ENCODE peak calls at places on chromosomes 2 and 18, in four cellular contexts. One of them, this sample, is unnamed.

GRCh38 chr2:215880970-215881369 is 132.4 kb downstream of the MREG start:
- DNase-seq in kidney epithelial cell: no peak
- DNase-seq in epithelial cell of proximal tubule: no peak
- DNase-seq in bronchial epithelial cell: no peak
- DNase-seq in this sample: no peak

GRCh38 chr2:157895531-157895930 is 19.4 kb upstream of the ACVR1 start:
- DNase-seq in kidney epithelial cell: no peak
- DNase-seq in epithelial cell of proximal tubule: no peak
- DNase-seq in bronchial epithelial cell: peak
- DNase-seq in this sample: peak

GRCh38 chr18:4453712-4454547 is 1.2 kb downstream of the DLGAP1 start:
- DNase-seq in kidney epithelial cell: no peak
- DNase-seq in epithelial cell of proximal tubule: no peak
- DNase-seq in bronchial epithelial cell: no peak
- DNase-seq in this sample: no peak

GRCh38 chr18:11909597-11910026 is 1.5 kb upstream of the MPPE1 start:
- DNase-seq in kidney epithelial cell: no peak
- DNase-seq in epithelial cell of proximal tubule: peak
- DNase-seq in bronchial epithelial cell: peak
- DNase-seq in this sample: peak

GRCh38 chr2:112032615-112033457 is 22.2 kb upstream of the TMEM87B start:
- DNase-seq in kidney epithelial cell: peak
- DNase-seq in epithelial cell of proximal tubule: no peak
- DNase-seq in bronchial epithelial cell: peak
- DNase-seq in this sample: peak

GRCh38 chr2:241064008-241064801 is 37.9 kb downstream of the MTERF4 start:
- DNase-seq in kidney epithelial cell: no peak
- DNase-seq in epithelial cell of proximal tubule: no peak
- DNase-seq in bronchial epithelial cell: peak
- DNase-seq in this sample: no peak

GRCh38 chr2:73897934-73898333 is 5.1 kb downstream of the ACTG2 start:
- DNase-seq in kidney epithelial cell: no peak
- DNase-seq in epithelial cell of proximal tubule: no peak
- DNase-seq in bronchial epithelial cell: no peak
- DNase-seq in this sample: no peak

GRCh38 chr2:174510583-174511189 is 23.9 kb upstream of the GPR155 start:
- DNase-seq in kidney epithelial cell: no peak
- DNase-seq in epithelial cell of proximal tubule: no peak
- DNase-seq in bronchial epithelial cell: peak
- DNase-seq in this sample: peak

GRCh38 chr18:61662726-61663125 is 230.1 kb downstream of the RNF152 start:
- DNase-seq in kidney epithelial cell: no peak
- DNase-seq in epithelial cell of proximal tubule: no peak
- DNase-seq in bronchial epithelial cell: no peak
- DNase-seq in this sample: no peak

GRCh38 chr2:39202639-39203369 is 41.0 kb downstream of the CDKL4 start:
- DNase-seq in kidney epithelial cell: no peak
- DNase-seq in epithelial cell of proximal tubule: peak
- DNase-seq in bronchial epithelial cell: peak
- DNase-seq in this sample: peak

GRCh38 chr2:96145028-96145939 is at the start of gene DUSP2:
- DNase-seq in kidney epithelial cell: no peak
- DNase-seq in epithelial cell of proximal tubule: no peak
- DNase-seq in bronchial epithelial cell: peak
- DNase-seq in this sample: peak

GRCh38 chr2:203149194-203149593 is 89.6 kb upstream of the CYP20A1 start:
- DNase-seq in kidney epithelial cell: no peak
- DNase-seq in epithelial cell of proximal tubule: no peak
- DNase-seq in bronchial epithelial cell: no peak
- DNase-seq in this sample: no peak

GRCh38 chr2:158042245-158042644 is 59.4 kb upstream of the UPP2 start:
- DNase-seq in kidney epithelial cell: no peak
- DNase-seq in epithelial cell of proximal tubule: no peak
- DNase-seq in bronchial epithelial cell: peak
- DNase-seq in this sample: no peak

GRCh38 chr18:62939925-62940324 is 224.6 kb downstream of the PHLPP1 start:
- DNase-seq in kidney epithelial cell: no peak
- DNase-seq in epithelial cell of proximal tubule: no peak
- DNase-seq in bronchial epithelial cell: no peak
- DNase-seq in this sample: no peak

GRCh38 chr2:44358498-44358897 is 2.8 kb downstream of the PREPL start:
- DNase-seq in kidney epithelial cell: peak
- DNase-seq in epithelial cell of proximal tubule: no peak
- DNase-seq in bronchial epithelial cell: peak
- DNase-seq in this sample: peak

GRCh38 chr2:163736433-163737168 is 793 bp upstream of the FIGN start:
- DNase-seq in kidney epithelial cell: no peak
- DNase-seq in epithelial cell of proximal tubule: no peak
- DNase-seq in bronchial epithelial cell: no peak
- DNase-seq in this sample: peak

GRCh38 chr18:77400561-77400960 is 150.9 kb downstream of the GALR1 start:
- DNase-seq in kidney epithelial cell: no peak
- DNase-seq in epithelial cell of proximal tubule: no peak
- DNase-seq in bronchial epithelial cell: no peak
- DNase-seq in this sample: no peak

GRCh38 chr18:24197412-24197811 is 58.5 kb downstream of the CABYR start:
- DNase-seq in kidney epithelial cell: no peak
- DNase-seq in epithelial cell of proximal tubule: no peak
- DNase-seq in bronchial epithelial cell: no peak
- DNase-seq in this sample: no peak

GRCh38 chr2:218858138-218858445 is 1.5 kb upstream of the WNT6 start:
- DNase-seq in kidney epithelial cell: no peak
- DNase-seq in epithelial cell of proximal tubule: no peak
- DNase-seq in bronchial epithelial cell: no peak
- DNase-seq in this sample: no peak

GRCh38 chr2:31577143-31577542 is 3.6 kb downstream of the SRD5A2 start:
- DNase-seq in kidney epithelial cell: no peak
- DNase-seq in epithelial cell of proximal tubule: no peak
- DNase-seq in bronchial epithelial cell: no peak
- DNase-seq in this sample: no peak

GRCh38 chr2:102099536-102100293 is 42.8 kb upstream of the IL1R1 start:
- DNase-seq in kidney epithelial cell: no peak
- DNase-seq in epithelial cell of proximal tubule: no peak
- DNase-seq in bronchial epithelial cell: peak
- DNase-seq in this sample: peak

GRCh38 chr2:237923507-237924163 is 43.2 kb upstream of the UBE2F start:
- DNase-seq in kidney epithelial cell: no peak
- DNase-seq in epithelial cell of proximal tubule: no peak
- DNase-seq in bronchial epithelial cell: no peak
- DNase-seq in this sample: peak

GRCh38 chr2:230144348-230144747 is 75.4 kb downstream of the SP110 start:
- DNase-seq in kidney epithelial cell: no peak
- DNase-seq in epithelial cell of proximal tubule: no peak
- DNase-seq in bronchial epithelial cell: no peak
- DNase-seq in this sample: no peak

GRCh38 chr2:101740555-101740964 is 43.1 kb downstream of the MAP4K4 start:
- DNase-seq in kidney epithelial cell: no peak
- DNase-seq in epithelial cell of proximal tubule: no peak
- DNase-seq in bronchial epithelial cell: no peak
- DNase-seq in this sample: no peak

GRCh38 chr2:68799615-68800400 is 65.2 kb downstream of the ARHGAP25 start:
- DNase-seq in kidney epithelial cell: no peak
- DNase-seq in epithelial cell of proximal tubule: no peak
- DNase-seq in bronchial epithelial cell: peak
- DNase-seq in this sample: no peak

GRCh38 chr18:13543811-13544732 is 182.3 kb downstream of the FAM210A start:
- DNase-seq in kidney epithelial cell: no peak
- DNase-seq in epithelial cell of proximal tubule: no peak
- DNase-seq in bronchial epithelial cell: no peak
- DNase-seq in this sample: no peak

GRCh38 chr18:73947180-73947989 is 200.2 kb downstream of the FBXO15 start:
- DNase-seq in kidney epithelial cell: peak
- DNase-seq in epithelial cell of proximal tubule: no peak
- DNase-seq in bronchial epithelial cell: no peak
- DNase-seq in this sample: peak

GRCh38 chr2:159265171-159265576 is 21.3 kb downstream of the WDSUB1 start:
- DNase-seq in kidney epithelial cell: no peak
- DNase-seq in epithelial cell of proximal tubule: peak
- DNase-seq in bronchial epithelial cell: peak
- DNase-seq in this sample: peak

DNA sequence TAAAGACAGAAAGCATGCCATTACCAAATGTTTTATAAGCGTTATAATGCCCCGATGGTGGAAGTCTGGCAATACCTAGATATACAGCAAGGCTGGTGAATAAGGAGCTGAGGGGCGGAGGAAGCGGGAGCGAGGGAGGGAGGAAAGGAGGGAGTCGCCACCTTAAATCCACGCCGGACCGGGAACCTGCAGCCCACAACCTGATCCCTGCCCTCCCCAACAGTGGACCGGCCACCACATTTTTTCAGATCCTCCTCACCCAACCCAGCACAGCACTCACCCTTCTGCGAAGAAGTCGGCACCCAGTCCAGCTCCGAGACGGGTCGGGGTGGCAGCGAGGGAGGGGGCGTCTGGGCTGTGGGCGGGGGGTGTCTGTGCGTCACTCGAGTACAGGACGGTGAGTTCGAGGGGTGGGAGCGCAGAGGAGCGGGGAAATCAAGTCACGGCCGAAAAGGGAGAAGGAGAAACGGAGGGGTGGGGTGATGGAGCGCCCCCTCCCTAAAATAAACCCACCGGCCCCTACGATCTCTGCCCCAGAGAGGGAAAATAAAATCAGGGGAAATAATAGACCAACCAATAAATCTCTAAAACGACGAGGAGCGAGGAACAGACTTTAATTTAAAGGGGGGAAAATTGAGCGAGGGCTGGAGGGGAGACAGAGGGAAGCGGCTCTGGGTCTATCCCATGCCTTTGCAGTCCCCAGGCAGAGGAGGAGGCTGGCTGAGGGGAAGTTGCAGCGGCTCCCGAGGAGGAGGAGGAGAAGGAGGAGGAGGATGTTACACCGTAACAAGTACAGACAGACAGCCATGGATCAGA is 96.5 kb upstream of the SERTAD2 start:
- DNase-seq in kidney epithelial cell: no peak
- DNase-seq in epithelial cell of proximal tubule: no peak
- DNase-seq in bronchial epithelial cell: peak
- DNase-seq in this sample: peak
- TF ChIP-seq CTCF in kidney epithelial cell: no peak
- TF ChIP-seq CTCF in epithelial cell of proximal tubule: no peak
- TF ChIP-seq CTCF in bronchial epithelial cell: no peak
- TF ChIP-seq CTCF in this sample: no peak

DNA sequence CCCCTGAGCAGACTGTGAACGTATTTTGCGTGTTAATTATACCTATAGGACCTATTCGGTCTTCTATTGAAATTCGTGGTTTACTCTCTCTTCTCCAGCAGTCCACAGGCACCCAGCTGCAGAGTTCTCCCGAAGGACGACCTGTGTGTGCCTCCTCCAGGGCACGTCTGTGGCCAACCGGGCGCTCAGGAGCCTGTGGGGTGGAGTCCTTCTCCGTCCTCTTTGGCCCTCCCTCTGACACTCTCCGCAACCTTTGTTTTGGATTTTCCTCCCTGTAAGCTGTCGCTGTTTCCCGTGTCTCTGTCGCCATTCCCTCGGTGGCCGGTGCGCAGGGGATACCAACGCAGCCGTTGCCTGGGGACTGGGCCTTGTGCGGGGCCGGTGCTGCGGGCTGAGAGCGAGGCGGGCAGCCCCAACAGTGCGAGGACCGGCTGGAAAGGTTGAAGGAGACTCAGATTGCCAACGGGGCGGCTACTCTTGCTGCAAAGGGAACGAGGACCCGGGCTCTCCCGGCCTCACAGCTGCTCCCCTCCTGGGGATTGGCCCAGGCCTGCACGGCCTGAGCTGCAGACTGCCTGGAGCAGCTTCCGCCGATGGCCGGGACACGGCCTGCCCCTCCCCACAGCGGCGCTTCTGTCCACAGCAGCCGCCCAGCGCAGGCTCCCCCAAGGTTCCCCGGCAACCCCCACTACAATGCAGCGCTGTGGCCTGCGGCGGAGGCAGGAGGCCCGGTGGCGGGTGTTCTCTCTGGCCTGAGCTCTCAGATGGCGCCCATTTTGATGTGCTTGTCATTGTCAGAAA is 221.0 kb downstream of the MTX2 start:
- DNase-seq in kidney epithelial cell: no peak
- DNase-seq in epithelial cell of proximal tubule: no peak
- DNase-seq in bronchial epithelial cell: peak
- DNase-seq in this sample: peak
- H3K4me3 ChIP-seq in kidney epithelial cell: no peak
- H3K4me3 ChIP-seq in epithelial cell of proximal tubule: no peak
- H3K4me3 ChIP-seq in bronchial epithelial cell: no peak
- H3K4me3 ChIP-seq in this sample: no peak

DNA sequence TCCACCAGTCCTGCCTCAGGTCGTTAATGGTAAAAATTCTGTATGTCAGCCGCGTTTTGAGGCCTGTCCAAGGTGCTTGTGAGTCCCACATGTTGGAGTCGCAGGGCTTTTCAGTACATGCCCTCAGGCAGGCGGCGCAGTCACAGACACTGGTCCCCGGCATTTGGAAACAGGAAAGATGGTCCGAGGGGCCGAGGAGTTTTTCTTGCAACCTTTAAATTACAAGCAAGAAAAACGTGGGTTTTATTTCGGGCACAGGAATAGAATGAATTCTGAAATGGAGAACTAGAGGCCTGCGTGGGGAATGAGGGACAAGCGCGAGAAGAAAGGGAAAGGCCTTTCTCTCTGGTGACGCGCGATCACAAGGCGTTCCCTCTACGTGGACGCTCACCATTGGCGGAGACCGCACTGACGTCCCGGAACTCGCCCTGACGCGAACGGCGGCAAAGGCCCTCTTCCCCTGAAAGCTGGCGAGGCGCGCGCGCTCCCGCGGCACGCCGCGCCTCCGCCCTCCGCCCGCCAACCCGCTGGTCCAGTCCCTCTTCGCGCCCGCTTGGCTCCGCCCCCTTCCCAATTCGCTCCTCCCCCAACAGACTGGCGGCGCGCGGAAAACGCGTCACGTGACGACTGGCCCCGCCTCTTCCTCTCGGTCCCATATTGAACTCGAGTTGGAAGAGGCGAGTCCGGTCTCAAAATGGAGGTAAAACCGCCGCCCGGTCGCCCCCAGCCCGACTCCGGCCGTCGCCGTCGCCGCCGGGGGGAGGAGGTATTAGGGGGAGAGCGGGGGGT is at the start of gene HNRNPA3:
- DNase-seq in kidney epithelial cell: peak
- DNase-seq in epithelial cell of proximal tubule: peak
- DNase-seq in bronchial epithelial cell: peak
- DNase-seq in this sample: peak
- TF ChIP-seq CTCF in kidney epithelial cell: peak
- TF ChIP-seq CTCF in epithelial cell of proximal tubule: peak
- TF ChIP-seq CTCF in bronchial epithelial cell: peak
- TF ChIP-seq CTCF in this sample: peak

DNA sequence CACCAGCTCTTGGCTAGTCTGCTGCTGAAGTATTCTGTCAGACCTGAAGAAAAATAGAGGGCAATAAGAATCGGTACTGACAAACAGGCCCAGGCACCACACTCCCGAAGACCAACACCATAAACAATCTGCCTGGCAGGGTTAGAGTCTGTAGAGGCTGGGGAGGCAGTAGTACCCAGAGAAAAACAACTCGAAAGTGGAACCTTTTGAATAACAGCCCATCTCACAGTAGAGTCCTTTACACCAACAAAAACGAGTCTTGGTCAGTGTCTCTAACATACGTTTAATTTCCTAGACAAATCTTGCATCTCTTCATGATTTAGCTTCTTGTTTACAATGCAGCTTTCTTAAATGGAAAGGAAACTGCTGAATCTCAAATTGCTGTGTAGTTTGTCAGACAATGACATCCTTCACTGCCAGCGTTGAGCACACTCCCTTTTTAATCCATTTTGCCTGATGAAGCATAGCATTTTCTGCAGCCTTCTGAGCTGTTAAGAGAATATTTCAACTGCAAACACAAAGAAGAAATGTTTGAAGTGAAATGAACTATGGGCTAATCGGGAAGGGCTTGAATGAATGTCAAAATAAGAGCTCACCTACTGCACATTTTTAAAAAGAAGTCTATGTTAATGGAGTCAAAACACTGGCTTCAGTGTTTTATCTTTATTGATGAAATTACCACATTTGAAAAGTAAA is 73.1 kb upstream of the DSG1 start:
- DNase-seq in kidney epithelial cell: no peak
- DNase-seq in epithelial cell of proximal tubule: peak
- DNase-seq in bronchial epithelial cell: peak
- DNase-seq in this sample: no peak
- H3K4me3 ChIP-seq in kidney epithelial cell: no peak
- H3K4me3 ChIP-seq in epithelial cell of proximal tubule: no peak
- H3K4me3 ChIP-seq in bronchial epithelial cell: no peak
- H3K4me3 ChIP-seq in this sample: no peak